ENCODE peak calls at places on chromosomes 4 and X, in seven cellular contexts. A is mucosa of descending colon, F is uterus, G is sigmoid colon, E is neural crest cell, V is B cell, C is psoas muscle. W is an unnamed sample.

GRCh38 chr4:3302786-3303444 is 10.1 kb downstream of the RGS12 start:
- DNase-seq in G (no peak), E (no peak), F (no peak), C (no peak), V (peak), A (no peak), W (no peak)

GRCh38 chr4:64584981-64585557 is 175.8 kb upstream of the TECRL start:
- DNase-seq in E (no peak), C (no peak), G (no peak), F (no peak), V (no peak), A (no peak), W (peak)

GRCh38 chr4:74311696-74312313 is 3.5 kb downstream of the EPGN start:
- DNase-seq in V (no peak), A (peak), G (no peak), E (peak), C (no peak), F (no peak), W (peak)

GRCh38 chr4:159206427-159206871 is 103.6 kb downstream of the RAPGEF2 start:
- DNase-seq in V (no peak), G (no peak), E (no peak), F (no peak), A (no peak), C (no peak), W (peak)

GRCh38 chrX:48890934-48891401 is 6.6 kb downstream of the TIMM17B start:
- DNase-seq in A (peak), G (no peak), F (no peak), V (no peak), C (no peak), E (no peak), W (no peak)

GRCh38 chrX:152847281-152847680 is 16.4 kb downstream of the NSDHL start:
- DNase-seq in G (no peak), V (no peak), F (no peak), C (no peak), E (no peak), A (no peak), W (no peak)

GRCh38 chr4:71833175-71833900 is 49.5 kb upstream of the GC start:
- DNase-seq in E (no peak), V (no peak), F (no peak), G (no peak), A (peak), C (no peak), W (no peak)

GRCh38 chr4:183571350-183572076 is 66.7 kb downstream of the ING2 start:
- DNase-seq in A (peak), E (no peak), V (no peak), C (no peak), G (no peak), F (no peak), W (no peak)

GRCh38 chrX:30141966-30142365 is 73.4 kb upstream of the MAGEB2 start:
- DNase-seq in V (no peak), C (no peak), E (no peak), A (no peak), F (no peak), G (no peak), W (no peak)

GRCh38 chrX:107626481-107626880 is 1.8 kb upstream of the PRPS1 start:
- DNase-seq in C (no peak), F (no peak), A (no peak), E (no peak), G (no peak), V (no peak), W (no peak)

GRCh38 chr4:73864365-73864764 is 4.8 kb upstream of the CXCL1 start:
- DNase-seq in F (no peak), V (no peak), C (no peak), A (peak), G (no peak), E (no peak), W (peak)

GRCh38 chr4:119039779-119040178 is 95.9 kb upstream of the MYOZ2 start:
- DNase-seq in C (no peak), E (no peak), V (no peak), F (no peak), A (no peak), G (no peak), W (no peak)

GRCh38 chrX:111646515-111646914 is 34.5 kb upstream of the ALG13 start:
- DNase-seq in G (no peak), A (no peak), F (no peak), E (no peak), V (no peak), C (no peak), W (no peak)

GRCh38 chr4:13597604-13598003 is 29.9 kb downstream of the BOD1L1 start:
- DNase-seq in E (no peak), C (no peak), V (no peak), A (no peak), G (no peak), F (no peak), W (no peak)

GRCh38 chr4:3475713-3476260 is 12.7 kb downstream of the DOK7 start:
- DNase-seq in C (peak), G (no peak), V (no peak), A (no peak), E (no peak), F (no peak), W (no peak)

DNA sequence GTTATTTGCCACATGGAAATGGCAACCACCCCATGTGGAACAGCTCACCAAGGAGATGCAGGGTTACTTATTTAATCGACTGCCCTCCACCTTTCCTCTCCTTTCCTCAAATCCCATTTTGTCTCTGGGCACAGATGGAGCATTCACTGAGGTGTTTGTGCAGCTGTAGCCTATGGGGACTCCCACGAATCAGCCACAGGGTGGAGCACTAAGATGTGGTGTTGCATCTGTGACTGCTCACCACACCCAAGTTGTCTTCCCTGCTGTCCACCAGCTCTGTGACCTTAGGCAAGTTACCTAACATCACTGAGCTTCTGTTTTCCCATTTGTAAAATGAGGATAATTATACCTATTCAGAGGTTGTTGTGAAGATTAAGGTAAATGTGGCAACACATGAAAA is 252.4 kb upstream of the CPEB2 start:
- DNase-seq in V (no peak), A (peak), E (no peak), C (peak), G (peak), F (no peak), W (peak)
- TF ChIP-seq CTCF in V (no peak), A (no peak), E (peak), C (peak), G (peak), F (no peak), W (peak)

GRCh38 chrX:132488819-132489255 is at the start of gene MBNL3:
- DNase-seq in G (peak), V (peak), A (peak), E (no peak), F (no peak), C (peak), W (peak)

GRCh38 chrX:132489256-132490085 is 633 bp upstream of the MBNL3 start:
- DNase-seq in A (peak), F (peak), G (peak), E (peak), V (peak), C (peak), W (peak)

GRCh38 chrX:132493095-132493494 is 4.3 kb upstream of the MBNL3 start:
- DNase-seq in C (no peak), A (no peak), F (no peak), V (no peak), E (no peak), G (no peak), W (no peak)

GRCh38 chrX:132490086-132490419 is 1.2 kb upstream of the MBNL3 start:
- DNase-seq in E (no peak), F (no peak), A (no peak), V (peak), C (no peak), G (no peak), W (no peak)

DNA sequence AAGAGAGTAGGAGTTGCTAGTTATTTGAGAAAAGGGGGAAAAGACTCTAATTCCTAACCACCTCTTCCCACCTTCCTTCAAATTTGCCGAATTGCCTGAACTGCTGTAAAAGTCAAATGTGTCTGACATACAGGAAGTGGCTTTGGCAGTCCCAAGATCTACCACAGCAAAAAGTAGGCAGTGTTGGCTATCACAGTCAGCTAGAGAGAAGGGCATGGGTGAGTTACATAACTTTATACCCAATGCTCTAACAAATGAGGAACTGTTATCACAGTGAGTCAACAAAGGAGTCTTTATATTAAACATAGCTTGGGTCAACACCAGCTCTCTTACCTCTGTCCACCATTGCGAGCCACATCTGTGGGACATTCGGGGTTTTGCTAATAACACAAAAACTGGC is 2.4 kb upstream of the MBNL3 start:
- DNase-seq in E (no peak), V (peak), C (no peak), F (no peak), A (peak), G (no peak), W (no peak)
- TF ChIP-seq CTCF in E (peak), V (peak), C (no peak), F (no peak), A (no peak), G (no peak), W (no peak)

GRCh38 chr4:174365018-174365587 is 81.4 kb downstream of the CEP44 start:
- DNase-seq in E (peak), V (no peak), C (no peak), F (no peak), A (peak), G (no peak), W (no peak)
- TF ChIP-seq CTCF in E (peak), V (peak), C (peak), F (peak), A (no peak), G (no peak), W (peak)

GRCh38 chrX:79266702-79267101 is 100.4 kb downstream of the ITM2A start:
- DNase-seq in C (no peak), G (no peak), E (no peak), A (no peak), F (no peak), V (no peak), W (no peak)

GRCh38 chrX:79268788-79269187 is 98.3 kb downstream of the ITM2A start:
- DNase-seq in F (no peak), E (no peak), A (no peak), C (no peak), V (no peak), G (no peak), W (no peak)

GRCh38 chrX:79270401-79270800 is 96.7 kb downstream of the ITM2A start:
- DNase-seq in G (no peak), A (peak), C (no peak), E (no peak), F (no peak), V (peak), W (peak)
- TF ChIP-seq CTCF in G (no peak), A (no peak), C (peak), E (peak), F (no peak), V (peak), W (peak)

GRCh38 chrX:97315939-97316338 is 432.2 kb downstream of the RPA4 start:
- DNase-seq in V (no peak), F (no peak), G (no peak), E (no peak), C (no peak), A (no peak), W (no peak)
- TF ChIP-seq CTCF in V (no peak), F (no peak), G (no peak), E (no peak), C (peak), A (no peak), W (no peak)

GRCh38 chr4:78022517-78022916 is 34.6 kb upstream of the FRAS1 start:
- DNase-seq in V (no peak), G (no peak), F (no peak), C (no peak), E (no peak), A (no peak), W (no peak)
- TF ChIP-seq CTCF in V (no peak), G (no peak), F (no peak), C (no peak), E (peak), A (no peak), W (no peak)

GRCh38 chrX:148380614-148381561 is 119.5 kb upstream of the AFF2 start:
- DNase-seq in C (no peak), G (no peak), F (no peak), A (peak), E (no peak), V (peak), W (peak)

GRCh38 chrX:148382983-148383382 is 117.4 kb upstream of the AFF2 start:
- DNase-seq in V (no peak), E (no peak), A (no peak), C (no peak), F (no peak), G (no peak), W (no peak)

GRCh38 chrX:148381603-148382002 is 118.8 kb upstream of the AFF2 start:
- DNase-seq in G (no peak), C (no peak), A (no peak), F (no peak), V (no peak), E (no peak), W (no peak)

GRCh38 chrX:148376342-148376741 is 124.1 kb upstream of the AFF2 start:
- DNase-seq in V (no peak), C (no peak), F (no peak), E (no peak), A (no peak), G (no peak), W (no peak)

GRCh38 chrX:148380107-148380506 is 120.3 kb upstream of the AFF2 start:
- DNase-seq in C (no peak), G (no peak), E (no peak), A (no peak), V (no peak), F (no peak), W (no peak)
- TF ChIP-seq CTCF in C (no peak), G (no peak), E (no peak), A (no peak), V (no peak), F (no peak), W (no peak)

GRCh38 chr4:1751155-1751918 is 30.0 kb downstream of the TACC3 start:
- DNase-seq in E (no peak), C (no peak), A (no peak), V (no peak), F (no peak), G (no peak), W (no peak)

GRCh38 chr4:1750381-1751154 is 29.2 kb downstream of the TACC3 start:
- DNase-seq in A (no peak), E (no peak), G (no peak), V (no peak), C (no peak), F (no peak), W (no peak)

GRCh38 chr4:1752284-1753041 is 31.1 kb downstream of the TACC3 start:
- DNase-seq in V (no peak), G (no peak), A (peak), E (no peak), F (no peak), C (no peak), W (no peak)

GRCh38 chr4:1753256-1753655 is 31.9 kb downstream of the TACC3 start:
- DNase-seq in F (no peak), C (no peak), G (no peak), E (no peak), A (no peak), V (no peak), W (no peak)

GRCh38 chr4:1751919-1752283 is 30.6 kb downstream of the TACC3 start:
- DNase-seq in V (no peak), F (no peak), G (no peak), A (no peak), C (no peak), E (no peak), W (no peak)
- TF ChIP-seq CTCF in V (no peak), F (no peak), G (no peak), A (no peak), C (no peak), E (no peak), W (no peak)